ENCODE peak calls at places on chromosomes 1 and 21, in four cellular contexts. One of them, this sample, is unnamed.

GRCh38 chr1:224641030-224641429 is 24.9 kb downstream of the CNIH3 start:
- DNase-seq in HFF-Myc: no peak
- DNase-seq in MG63: no peak
- DNase-seq in psoas muscle: no peak
- DNase-seq in this sample: no peak

GRCh38 chr1:98110674-98111073 is 189.8 kb upstream of the DPYD start:
- DNase-seq in psoas muscle: no peak
- DNase-seq in MG63: peak; percentile 73
- DNase-seq in HFF-Myc: peak; percentile 22
- DNase-seq in this sample: no peak

GRCh38 chr21:26148071-26148470 is 22.5 kb downstream of the APP start:
- DNase-seq in MG63: no peak
- DNase-seq in psoas muscle: no peak
- DNase-seq in HFF-Myc: no peak
- DNase-seq in this sample: no peak

GRCh38 chr1:210915890-210916507 is 217.9 kb downstream of the KCNH1 start:
- DNase-seq in psoas muscle: no peak
- DNase-seq in HFF-Myc: no peak
- DNase-seq in MG63: no peak
- DNase-seq in this sample: no peak

GRCh38 chr1:160437432-160438319 is 37.3 kb downstream of the VANGL2 start:
- DNase-seq in HFF-Myc: no peak
- DNase-seq in MG63: no peak
- DNase-seq in psoas muscle: no peak
- DNase-seq in this sample: no peak

GRCh38 chr1:93977546-93977945 is 68.3 kb upstream of the GCLM start:
- DNase-seq in psoas muscle: no peak
- DNase-seq in MG63: peak; percentile 45
- DNase-seq in HFF-Myc: no peak
- DNase-seq in this sample: no peak

GRCh38 chr1:11156441-11156840 is 32.7 kb upstream of the ANGPTL7 start:
- DNase-seq in HFF-Myc: no peak
- DNase-seq in psoas muscle: no peak
- DNase-seq in MG63: no peak
- DNase-seq in this sample: no peak

GRCh38 chr1:41380979-41381690 is 19.9 kb downstream of the FOXO6 start:
- DNase-seq in psoas muscle: peak; percentile 67
- DNase-seq in HFF-Myc: no peak
- DNase-seq in MG63: peak; percentile 33
- DNase-seq in this sample: no peak

GRCh38 chr21:42201615-42202161 is 17.3 kb upstream of the ABCG1 start:
- DNase-seq in psoas muscle: no peak
- DNase-seq in MG63: no peak
- DNase-seq in HFF-Myc: no peak
- DNase-seq in this sample: no peak